ENCODE peak calls at places on chromosomes 3 and 15, in five cellular contexts. Z, X, Q, S and M are unnamed samples.

GRCh38 chr15:29129221-29129620 is 140.4 kb downstream of the NSMCE3 start:
- DNase-seq in Z (no peak), X (no peak), Q (no peak), S (no peak), M (no peak)

GRCh38 chr3:149934524-149934923 is 36.2 kb downstream of the PFN2 start:
- DNase-seq in Z (no peak), X (no peak), Q (no peak), S (no peak), M (no peak)

GRCh38 chr15:31336943-31337295 is 10.3 kb downstream of the KLF13 start:
- DNase-seq in Z (no peak), X (no peak), Q (no peak), S (no peak), M (no peak)

GRCh38 chr3:124671123-124671522 is 59.1 kb upstream of the UMPS start:
- DNase-seq in Z (no peak), X (no peak), Q (no peak), S (no peak), M (no peak)

GRCh38 chr3:106157411-106157810 is 288.6 kb upstream of the CBLB start:
- DNase-seq in Z (no peak), X (no peak), Q (no peak), S (no peak), M (no peak)

GRCh38 chr3:152040319-152040718 is 166.9 kb downstream of the SUCNR1 start:
- DNase-seq in Z (no peak), X (no peak), Q (no peak), S (no peak), M (no peak)

GRCh38 chr3:43041517-43041916 is 62.4 kb downstream of the GASK1A start:
- DNase-seq in Z (no peak), X (no peak), Q (no peak), S (no peak), M (no peak)

GRCh38 chr3:140243536-140243935 is 308.6 kb downstream of the CLSTN2 start:
- DNase-seq in Z (no peak), X (no peak), Q (no peak), S (no peak), M (no peak)

GRCh38 chr15:77502379-77503095 is 81.8 kb downstream of the HMG20A start:
- DNase-seq in Z (peak), X (no peak), Q (no peak), S (no peak), M (no peak)

GRCh38 chr3:195892355-195893120 is 15.8 kb downstream of the TNK2 start:
- DNase-seq in Z (peak), X (no peak), Q (no peak), S (no peak), M (no peak)

GRCh38 chr3:114333923-114334240 is 40.1 kb downstream of the TIGIT start:
- DNase-seq in Z (no peak), X (no peak), Q (no peak), S (no peak), M (no peak)

GRCh38 chr15:89161666-89162065 is 59.7 kb downstream of the RLBP1 start:
- DNase-seq in Z (peak), X (no peak), Q (no peak), S (no peak), M (no peak)

GRCh38 chr15:84934942-84935729 is 46.5 kb upstream of the PDE8A start:
- DNase-seq in Z (peak), X (no peak), Q (no peak), S (no peak), M (no peak)

GRCh38 chr3:186990878-186991308 is 60.6 kb downstream of the ST6GAL1 start:
- DNase-seq in Z (no peak), X (no peak), Q (no peak), S (no peak), M (no peak)

GRCh38 chr15:27783668-27784067 is 315.4 kb downstream of the OCA2 start:
- DNase-seq in Z (no peak), X (no peak), Q (no peak), S (no peak), M (no peak)

GRCh38 chr3:109384164-109384563 is 46.8 kb upstream of the DPPA4 start:
- DNase-seq in Z (no peak), X (no peak), Q (no peak), S (no peak), M (no peak)

GRCh38 chr3:119794401-119794800 is 12.5 kb downstream of the NR1I2 start:
- DNase-seq in Z (no peak), X (no peak), Q (no peak), S (no peak), M (no peak)
- TF ChIP-seq SUZ12 in Z (no peak), X (no peak), Q (no peak), S (no peak), M (no peak)

GRCh38 chr3:173938159-173938558 is 540.6 kb downstream of the NLGN1 start:
- DNase-seq in Z (peak), X (no peak), Q (no peak), S (no peak), M (no peak)
- TF ChIP-seq SUZ12 in Z (no peak), X (no peak), Q (no peak), S (no peak), M (no peak)

DNA sequence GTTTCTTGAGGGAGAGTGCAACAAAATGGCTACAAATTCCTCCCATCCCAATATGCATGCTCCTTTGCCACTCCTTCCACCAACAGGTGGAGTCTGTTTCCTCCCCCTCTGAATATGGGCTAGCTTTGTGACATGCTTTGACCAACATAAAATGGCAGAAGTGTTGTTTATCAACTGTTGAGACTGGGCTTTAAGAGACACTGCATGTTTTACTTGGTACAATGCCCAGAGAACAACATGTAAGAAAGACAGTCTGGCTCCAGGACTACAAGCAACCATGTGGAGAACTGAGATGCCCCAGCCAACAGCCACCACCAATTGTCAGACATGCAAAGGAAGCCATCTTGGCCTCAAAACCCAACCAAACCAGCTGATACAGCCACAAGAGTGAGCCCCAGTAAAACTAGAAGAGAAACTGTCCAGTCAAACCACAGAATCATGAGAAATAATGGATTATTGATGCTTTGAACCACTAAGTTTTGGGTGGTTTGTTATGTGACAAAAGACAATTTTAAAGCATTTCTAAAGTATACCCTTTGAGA is 40.5 kb downstream of the NUDT16 start:
- DNase-seq in Z (no peak), X (no peak), Q (no peak), S (no peak), M (no peak)
- TF ChIP-seq SUZ12 in Z (no peak), X (no peak), Q (no peak), S (no peak), M (no peak)

GRCh38 chr15:92165001-92165346 is 228.7 kb upstream of the ST8SIA2 start:
- DNase-seq in Z (no peak), X (no peak), Q (no peak), S (no peak), M (no peak)

GRCh38 chr15:92167413-92167950 is 226.2 kb upstream of the ST8SIA2 start:
- DNase-seq in Z (peak), X (no peak), Q (no peak), S (no peak), M (no peak)

GRCh38 chr15:92166029-92166428 is 227.7 kb upstream of the ST8SIA2 start:
- DNase-seq in Z (no peak), X (no peak), Q (no peak), S (no peak), M (no peak)

GRCh38 chr15:92168284-92168683 is 225.4 kb upstream of the ST8SIA2 start:
- DNase-seq in Z (no peak), X (no peak), Q (no peak), S (no peak), M (no peak)

GRCh38 chr15:92166751-92167412 is 226.8 kb upstream of the ST8SIA2 start:
- DNase-seq in Z (no peak), X (no peak), Q (no peak), S (no peak), M (no peak)
- TF ChIP-seq SUZ12 in Z (no peak), X (no peak), Q (no peak), S (no peak), M (no peak)